ENCODE peak calls at places on chromosome 17, in eight cellular contexts. One of them, this sample, is unnamed.

GRCh38 chr17:45197108-45197507 is 24.6 kb upstream of the FMNL1 start:
- DNase-seq in cardiac fibroblast: no peak
- DNase-seq in AG04450: no peak
- DNase-seq in GM13976: no peak
- DNase-seq in Calu3: no peak
- DNase-seq in GM10248: no peak
- DNase-seq in GM06990: no peak
- DNase-seq in nephron progenitor cell: no peak
- DNase-seq in this sample: no peak

GRCh38 chr17:78868391-78868790 is 27.8 kb upstream of the USP36 start:
- DNase-seq in GM13976: no peak
- DNase-seq in GM10248: no peak
- DNase-seq in Calu3: no peak
- DNase-seq in cardiac fibroblast: peak
- DNase-seq in nephron progenitor cell: no peak
- DNase-seq in GM06990: no peak
- DNase-seq in AG04450: peak
- DNase-seq in this sample: no peak

GRCh38 chr17:44444735-44445105 is 55.3 kb upstream of the ITGA2B start:
- DNase-seq in nephron progenitor cell: no peak
- DNase-seq in GM10248: no peak
- DNase-seq in GM06990: no peak
- DNase-seq in AG04450: peak
- DNase-seq in Calu3: no peak
- DNase-seq in cardiac fibroblast: peak
- DNase-seq in GM13976: no peak
- DNase-seq in this sample: no peak

GRCh38 chr17:2792541-2793169 is 3.6 kb upstream of the RAP1GAP2 start:
- DNase-seq in AG04450: no peak
- DNase-seq in cardiac fibroblast: no peak
- DNase-seq in Calu3: no peak
- DNase-seq in GM10248: no peak
- DNase-seq in GM13976: no peak
- DNase-seq in GM06990: no peak
- DNase-seq in nephron progenitor cell: no peak
- DNase-seq in this sample: no peak

GRCh38 chr17:79529661-79530081 is 81.2 kb downstream of the RBFOX3 start:
- DNase-seq in Calu3: no peak
- DNase-seq in nephron progenitor cell: no peak
- DNase-seq in AG04450: no peak
- DNase-seq in cardiac fibroblast: no peak
- DNase-seq in GM10248: no peak
- DNase-seq in GM06990: no peak
- DNase-seq in GM13976: no peak
- DNase-seq in this sample: peak

GRCh38 chr17:69555056-69555455 is 140.6 kb downstream of the MAP2K6 start:
- DNase-seq in cardiac fibroblast: no peak
- DNase-seq in GM10248: no peak
- DNase-seq in Calu3: no peak
- DNase-seq in AG04450: no peak
- DNase-seq in GM06990: no peak
- DNase-seq in GM13976: no peak
- DNase-seq in nephron progenitor cell: no peak
- DNase-seq in this sample: no peak

GRCh38 chr17:1460233-1460632 is 4.2 kb upstream of the CRK start:
- DNase-seq in AG04450: no peak
- DNase-seq in cardiac fibroblast: peak
- DNase-seq in GM13976: no peak
- DNase-seq in nephron progenitor cell: no peak
- DNase-seq in GM10248: no peak
- DNase-seq in GM06990: no peak
- DNase-seq in Calu3: peak
- DNase-seq in this sample: no peak

GRCh38 chr17:81537343-81537855 is 9.2 kb downstream of the FSCN2 start:
- DNase-seq in GM10248: peak
- DNase-seq in GM13976: peak
- DNase-seq in GM06990: peak
- DNase-seq in AG04450: no peak
- DNase-seq in Calu3: peak
- DNase-seq in nephron progenitor cell: peak
- DNase-seq in cardiac fibroblast: no peak
- DNase-seq in this sample: no peak

GRCh38 chr17:8382052-8382879 is 727 bp downstream of the RPL26 start:
- DNase-seq in AG04450: no peak
- DNase-seq in cardiac fibroblast: peak
- DNase-seq in Calu3: no peak
- DNase-seq in GM13976: no peak
- DNase-seq in nephron progenitor cell: no peak
- DNase-seq in GM06990: no peak
- DNase-seq in GM10248: no peak
- DNase-seq in this sample: no peak

GRCh38 chr17:47253541-47254402 is at the start of gene ITGB3:
- DNase-seq in GM06990: peak
- DNase-seq in GM13976: peak
- DNase-seq in GM10248: peak
- DNase-seq in cardiac fibroblast: peak
- DNase-seq in Calu3: peak
- DNase-seq in AG04450: no peak
- DNase-seq in nephron progenitor cell: peak
- DNase-seq in this sample: no peak
- TF ChIP-seq CTCF in GM06990: peak
- TF ChIP-seq CTCF in GM13976: peak
- TF ChIP-seq CTCF in GM10248: peak
- TF ChIP-seq CTCF in cardiac fibroblast: peak
- TF ChIP-seq CTCF in Calu3: peak
- TF ChIP-seq CTCF in AG04450: peak
- TF ChIP-seq CTCF in nephron progenitor cell: no peak
- TF ChIP-seq CTCF in this sample: peak

DNA sequence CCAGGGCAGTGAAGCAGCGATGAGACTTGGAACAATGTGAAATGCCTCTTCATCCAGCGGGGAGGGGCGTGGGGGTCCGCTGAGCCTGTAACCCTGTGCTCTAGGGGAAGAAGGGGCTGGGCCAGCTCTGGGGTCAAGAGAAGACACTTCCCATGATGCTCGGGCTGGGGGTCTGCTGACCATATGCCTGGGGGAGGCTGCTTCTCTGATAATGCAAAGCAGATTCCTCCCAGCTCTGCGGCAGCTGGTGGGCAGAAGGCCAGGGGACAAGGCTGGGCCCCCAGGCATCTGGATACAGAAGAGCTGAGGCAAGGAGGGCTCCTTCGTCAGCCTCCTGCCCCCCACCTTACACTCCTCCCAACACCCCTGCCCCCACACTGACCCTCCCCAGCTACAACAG is 24.7 kb downstream of the NGFR start:
- DNase-seq in GM10248: no peak
- DNase-seq in nephron progenitor cell: no peak
- DNase-seq in GM13976: no peak
- DNase-seq in AG04450: no peak
- DNase-seq in cardiac fibroblast: no peak
- DNase-seq in GM06990: no peak
- DNase-seq in Calu3: no peak
- DNase-seq in this sample: peak
- TF ChIP-seq CTCF in GM10248: no peak
- TF ChIP-seq CTCF in nephron progenitor cell: no peak
- TF ChIP-seq CTCF in GM13976: no peak
- TF ChIP-seq CTCF in AG04450: no peak
- TF ChIP-seq CTCF in cardiac fibroblast: no peak
- TF ChIP-seq CTCF in GM06990: no peak
- TF ChIP-seq CTCF in Calu3: no peak
- TF ChIP-seq CTCF in this sample: no peak

GRCh38 chr17:16352838-16353701 is at the start of gene CENPV:
- DNase-seq in cardiac fibroblast: peak
- DNase-seq in Calu3: peak
- DNase-seq in nephron progenitor cell: peak
- DNase-seq in AG04450: no peak
- DNase-seq in GM10248: peak
- DNase-seq in GM13976: peak
- DNase-seq in GM06990: peak
- DNase-seq in this sample: peak
- TF ChIP-seq CTCF in cardiac fibroblast: no peak
- TF ChIP-seq CTCF in Calu3: no peak
- TF ChIP-seq CTCF in nephron progenitor cell: no peak
- TF ChIP-seq CTCF in AG04450: peak
- TF ChIP-seq CTCF in GM10248: peak
- TF ChIP-seq CTCF in GM13976: peak
- TF ChIP-seq CTCF in GM06990: no peak
- TF ChIP-seq CTCF in this sample: peak

GRCh38 chr17:77728871-77729270 is 229.6 kb upstream of the TNRC6C start:
- DNase-seq in GM13976: no peak
- DNase-seq in AG04450: no peak
- DNase-seq in cardiac fibroblast: no peak
- DNase-seq in GM06990: no peak
- DNase-seq in Calu3: no peak
- DNase-seq in GM10248: no peak
- DNase-seq in nephron progenitor cell: no peak
- DNase-seq in this sample: no peak

GRCh38 chr17:77726549-77726957 is 231.9 kb upstream of the TNRC6C start:
- DNase-seq in AG04450: no peak
- DNase-seq in Calu3: no peak
- DNase-seq in GM06990: no peak
- DNase-seq in nephron progenitor cell: no peak
- DNase-seq in cardiac fibroblast: no peak
- DNase-seq in GM13976: no peak
- DNase-seq in GM10248: no peak
- DNase-seq in this sample: no peak

GRCh38 chr17:77729587-77729986 is 228.9 kb upstream of the TNRC6C start:
- DNase-seq in nephron progenitor cell: no peak
- DNase-seq in GM06990: no peak
- DNase-seq in GM10248: no peak
- DNase-seq in GM13976: no peak
- DNase-seq in cardiac fibroblast: no peak
- DNase-seq in AG04450: no peak
- DNase-seq in Calu3: no peak
- DNase-seq in this sample: no peak

GRCh38 chr17:77727216-77727615 is 231.3 kb upstream of the TNRC6C start:
- DNase-seq in GM13976: no peak
- DNase-seq in GM06990: no peak
- DNase-seq in GM10248: no peak
- DNase-seq in nephron progenitor cell: no peak
- DNase-seq in Calu3: no peak
- DNase-seq in cardiac fibroblast: no peak
- DNase-seq in AG04450: no peak
- DNase-seq in this sample: no peak

GRCh38 chr17:77728022-77728671 is 230.4 kb upstream of the TNRC6C start:
- DNase-seq in GM06990: no peak
- DNase-seq in cardiac fibroblast: no peak
- DNase-seq in GM13976: no peak
- DNase-seq in nephron progenitor cell: no peak
- DNase-seq in Calu3: no peak
- DNase-seq in AG04450: no peak
- DNase-seq in GM10248: no peak
- DNase-seq in this sample: no peak
- TF ChIP-seq CTCF in GM06990: no peak
- TF ChIP-seq CTCF in cardiac fibroblast: peak
- TF ChIP-seq CTCF in GM13976: no peak
- TF ChIP-seq CTCF in nephron progenitor cell: no peak
- TF ChIP-seq CTCF in Calu3: no peak
- TF ChIP-seq CTCF in AG04450: no peak
- TF ChIP-seq CTCF in GM10248: no peak
- TF ChIP-seq CTCF in this sample: peak

DNA sequence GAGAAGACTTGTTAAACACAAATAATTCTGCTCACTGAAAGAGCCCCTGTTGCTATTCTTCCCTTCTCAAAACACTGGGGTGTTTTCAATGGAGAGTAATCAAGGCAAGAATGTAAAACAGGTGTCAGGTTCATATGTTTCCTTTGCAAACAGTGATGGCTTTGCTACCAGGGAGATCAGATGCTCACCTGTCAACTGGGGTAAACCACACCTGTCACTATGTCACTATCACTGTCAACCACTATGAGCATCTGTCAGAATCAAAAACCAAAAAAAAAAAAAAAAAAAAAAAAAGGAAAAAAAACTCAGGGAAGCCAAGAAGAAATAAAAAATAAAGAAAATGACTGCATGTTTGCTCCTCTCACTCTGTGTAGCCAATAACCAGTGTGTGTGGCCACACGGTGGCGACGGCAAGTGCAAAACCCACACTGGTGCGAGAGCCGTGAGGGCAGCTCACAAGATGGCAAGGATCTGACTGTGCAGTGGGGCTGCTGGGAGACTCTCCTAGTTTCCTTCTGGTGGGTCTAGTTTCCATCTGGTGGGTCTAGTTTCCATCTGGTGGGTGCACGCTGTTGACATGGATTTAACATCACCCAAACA is 22.7 kb downstream of the USP22 start:
- DNase-seq in Calu3: peak
- DNase-seq in GM10248: no peak
- DNase-seq in GM13976: no peak
- DNase-seq in GM06990: no peak
- DNase-seq in cardiac fibroblast: peak
- DNase-seq in AG04450: no peak
- DNase-seq in nephron progenitor cell: no peak
- DNase-seq in this sample: no peak
- TF ChIP-seq CTCF in Calu3: no peak
- TF ChIP-seq CTCF in GM10248: peak
- TF ChIP-seq CTCF in GM13976: peak
- TF ChIP-seq CTCF in GM06990: peak
- TF ChIP-seq CTCF in cardiac fibroblast: peak
- TF ChIP-seq CTCF in AG04450: peak
- TF ChIP-seq CTCF in nephron progenitor cell: peak
- TF ChIP-seq CTCF in this sample: peak

GRCh38 chr17:7326186-7326585 is 2.9 kb downstream of the NEURL4 start:
- DNase-seq in cardiac fibroblast: no peak
- DNase-seq in GM13976: no peak
- DNase-seq in GM10248: no peak
- DNase-seq in nephron progenitor cell: no peak
- DNase-seq in AG04450: no peak
- DNase-seq in GM06990: no peak
- DNase-seq in Calu3: no peak
- DNase-seq in this sample: no peak

GRCh38 chr17:7325031-7325528 is 4.1 kb downstream of the NEURL4 start:
- DNase-seq in cardiac fibroblast: no peak
- DNase-seq in Calu3: no peak
- DNase-seq in GM13976: no peak
- DNase-seq in GM10248: no peak
- DNase-seq in GM06990: no peak
- DNase-seq in AG04450: no peak
- DNase-seq in nephron progenitor cell: no peak
- DNase-seq in this sample: no peak

GRCh38 chr17:7323731-7324437 is 5.3 kb downstream of the NEURL4 start:
- DNase-seq in cardiac fibroblast: peak
- DNase-seq in AG04450: no peak
- DNase-seq in GM06990: peak
- DNase-seq in nephron progenitor cell: peak
- DNase-seq in GM10248: peak
- DNase-seq in Calu3: no peak
- DNase-seq in GM13976: peak
- DNase-seq in this sample: no peak

GRCh38 chr17:7322520-7323194 is 6.5 kb downstream of the NEURL4 start:
- DNase-seq in GM10248: no peak
- DNase-seq in GM06990: no peak
- DNase-seq in Calu3: no peak
- DNase-seq in nephron progenitor cell: no peak
- DNase-seq in AG04450: no peak
- DNase-seq in GM13976: no peak
- DNase-seq in cardiac fibroblast: no peak
- DNase-seq in this sample: no peak

GRCh38 chr17:7324438-7324779 is 4.7 kb downstream of the NEURL4 start:
- DNase-seq in GM06990: no peak
- DNase-seq in nephron progenitor cell: no peak
- DNase-seq in GM10248: no peak
- DNase-seq in AG04450: no peak
- DNase-seq in cardiac fibroblast: no peak
- DNase-seq in Calu3: no peak
- DNase-seq in GM13976: no peak
- DNase-seq in this sample: no peak
- TF ChIP-seq CTCF in GM06990: no peak
- TF ChIP-seq CTCF in nephron progenitor cell: no peak
- TF ChIP-seq CTCF in GM10248: no peak
- TF ChIP-seq CTCF in AG04450: no peak
- TF ChIP-seq CTCF in cardiac fibroblast: no peak
- TF ChIP-seq CTCF in Calu3: no peak
- TF ChIP-seq CTCF in GM13976: no peak
- TF ChIP-seq CTCF in this sample: peak